ENCODE peak calls at places on chromosomes 3 and 15, in five cellular contexts. One of them, this sample, is unnamed.
A peak's percentile ranks its signal among the peaks of the same experiment; 100 is the strongest.

GRCh38 chr3:147838650-147839049 is 429.5 kb downstream of the ZIC1 start:
- DNase-seq in transverse colon: no peak
- DNase-seq in HepG2: no peak
- DNase-seq in A549: no peak
- DNase-seq in tibial nerve: no peak
- DNase-seq in this sample: no peak

GRCh38 chr3:8837172-8837571 is 67.8 kb upstream of the OXTR start:
- DNase-seq in transverse colon: no peak
- DNase-seq in HepG2: no peak
- DNase-seq in A549: no peak
- DNase-seq in tibial nerve: no peak
- DNase-seq in this sample: peak; percentile 52

GRCh38 chr3:190041333-190042041 is 79.2 kb downstream of the P3H2 start:
- DNase-seq in transverse colon: no peak
- DNase-seq in HepG2: no peak
- DNase-seq in A549: no peak
- DNase-seq in tibial nerve: no peak
- DNase-seq in this sample: no peak

GRCh38 chr15:68055224-68055705 is 1.1 kb downstream of the PIAS1 start:
- DNase-seq in transverse colon: peak; percentile 30
- DNase-seq in HepG2: no peak
- DNase-seq in A549: no peak
- DNase-seq in tibial nerve: no peak
- DNase-seq in this sample: peak; percentile 19

GRCh38 chr3:129560931-129561594 is 18.1 kb downstream of the H1-8 start:
- DNase-seq in transverse colon: peak; percentile 57
- DNase-seq in HepG2: no peak
- DNase-seq in A549: no peak
- DNase-seq in tibial nerve: peak; percentile 74
- DNase-seq in this sample: peak; percentile 92

GRCh38 chr15:78374436-78375393 is 34.6 kb downstream of the CRABP1 start:
- DNase-seq in transverse colon: peak; percentile 88
- DNase-seq in HepG2: peak; percentile 90
- DNase-seq in A549: peak; percentile 62
- DNase-seq in tibial nerve: no peak
- DNase-seq in this sample: peak; percentile 42

GRCh38 chr3:127749787-127750225 is 72.5 kb downstream of the MGLL start:
- DNase-seq in transverse colon: no peak
- DNase-seq in HepG2: no peak
- DNase-seq in A549: no peak
- DNase-seq in tibial nerve: no peak
- DNase-seq in this sample: no peak

GRCh38 chr3:149655826-149656599 is 1.8 kb downstream of the WWTR1 start:
- DNase-seq in transverse colon: no peak
- DNase-seq in HepG2: no peak
- DNase-seq in A549: peak; percentile 33
- DNase-seq in tibial nerve: no peak
- DNase-seq in this sample: no peak

GRCh38 chr3:57130426-57131209 is 34.5 kb downstream of the IL17RD start:
- DNase-seq in transverse colon: no peak
- DNase-seq in HepG2: no peak
- DNase-seq in A549: no peak
- DNase-seq in tibial nerve: peak; percentile 51
- DNase-seq in this sample: no peak

GRCh38 chr15:37819191-37819590 is 115.2 kb upstream of the TMCO5A start:
- DNase-seq in transverse colon: no peak
- DNase-seq in HepG2: no peak
- DNase-seq in A549: no peak
- DNase-seq in tibial nerve: no peak
- DNase-seq in this sample: no peak

GRCh38 chr15:89780601-89781000 is 4.5 kb downstream of the MESP2 start:
- DNase-seq in transverse colon: no peak
- DNase-seq in HepG2: no peak
- DNase-seq in A549: no peak
- DNase-seq in tibial nerve: no peak
- DNase-seq in this sample: no peak

GRCh38 chr3:5330152-5330810 is 142.8 kb downstream of the EDEM1 start:
- DNase-seq in transverse colon: no peak
- DNase-seq in HepG2: peak; percentile 17
- DNase-seq in A549: peak; percentile 35
- DNase-seq in tibial nerve: no peak
- DNase-seq in this sample: no peak

GRCh38 chr3:27670619-27671018 is 51.5 kb downstream of the EOMES start:
- DNase-seq in transverse colon: no peak
- DNase-seq in HepG2: no peak
- DNase-seq in A549: no peak
- DNase-seq in tibial nerve: no peak
- DNase-seq in this sample: no peak

GRCh38 chr3:50322386-50323091 is at the start of gene HYAL2:
- DNase-seq in transverse colon: no peak
- DNase-seq in HepG2: no peak
- DNase-seq in A549: no peak
- DNase-seq in tibial nerve: no peak
- DNase-seq in this sample: no peak

GRCh38 chr15:62403164-62403809 is 238.2 kb upstream of the C2CD4B start:
- DNase-seq in transverse colon: no peak
- DNase-seq in HepG2: no peak
- DNase-seq in A549: no peak
- DNase-seq in tibial nerve: no peak
- DNase-seq in this sample: peak; percentile 51

GRCh38 chr3:115399751-115400150 is 223.6 kb upstream of the GAP43 start:
- DNase-seq in transverse colon: no peak
- DNase-seq in HepG2: no peak
- DNase-seq in A549: no peak
- DNase-seq in tibial nerve: no peak
- DNase-seq in this sample: no peak

GRCh38 chr3:131036986-131037385 is 10.3 kb downstream of the NEK11 start:
- DNase-seq in transverse colon: no peak
- DNase-seq in HepG2: no peak
- DNase-seq in A549: no peak
- DNase-seq in tibial nerve: no peak
- DNase-seq in this sample: no peak

GRCh38 chr3:51441282-51442030 is 50.4 kb downstream of the RBM15B start:
- DNase-seq in transverse colon: no peak
- DNase-seq in HepG2: no peak
- DNase-seq in A549: no peak
- DNase-seq in tibial nerve: no peak
- DNase-seq in this sample: no peak

DNA sequence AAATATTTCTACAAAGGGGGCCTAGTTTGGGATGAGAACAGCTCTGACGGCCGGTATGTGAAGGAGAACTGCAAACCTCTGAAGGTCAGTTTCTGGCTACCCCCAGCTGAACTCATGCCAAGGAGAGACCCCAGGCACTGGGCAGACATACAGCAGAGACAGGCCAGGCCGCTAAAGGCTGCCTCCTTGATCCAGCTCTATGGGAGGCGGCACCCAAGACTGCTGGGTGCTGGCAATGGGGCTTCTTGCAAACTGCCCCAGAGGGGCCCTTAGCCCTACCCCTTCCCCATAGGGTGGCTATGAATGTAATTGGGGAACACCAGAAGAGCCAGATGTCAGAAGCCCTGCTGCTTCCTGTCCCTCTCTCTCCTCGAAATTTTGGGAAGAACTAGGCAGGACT is 13.3 kb downstream of the CLK3 start:
- DNase-seq in transverse colon: no peak
- DNase-seq in HepG2: no peak
- DNase-seq in A549: no peak
- DNase-seq in tibial nerve: no peak
- DNase-seq in this sample: no peak
- TF ChIP-seq POLR2A in transverse colon: no peak
- TF ChIP-seq POLR2A in HepG2: no peak
- TF ChIP-seq POLR2A in A549: no peak
- TF ChIP-seq POLR2A in tibial nerve: no peak
- TF ChIP-seq POLR2A in this sample: no peak

GRCh38 chr3:16305121-16305541 is 40.1 kb downstream of the OXNAD1 start:
- DNase-seq in transverse colon: no peak
- DNase-seq in HepG2: no peak
- DNase-seq in A549: no peak
- DNase-seq in tibial nerve: no peak
- DNase-seq in this sample: no peak
- TF ChIP-seq POLR2A in transverse colon: no peak
- TF ChIP-seq POLR2A in HepG2: no peak
- TF ChIP-seq POLR2A in A549: no peak
- TF ChIP-seq POLR2A in tibial nerve: no peak
- TF ChIP-seq POLR2A in this sample: no peak

GRCh38 chr3:138112362-138112761 is 3.0 kb downstream of the DZIP1L start:
- DNase-seq in transverse colon: no peak
- DNase-seq in HepG2: no peak
- DNase-seq in A549: no peak
- DNase-seq in tibial nerve: no peak
- DNase-seq in this sample: no peak

GRCh38 chr3:138113309-138113708 is 2.1 kb downstream of the DZIP1L start:
- DNase-seq in transverse colon: no peak
- DNase-seq in HepG2: no peak
- DNase-seq in A549: no peak
- DNase-seq in tibial nerve: no peak
- DNase-seq in this sample: no peak

GRCh38 chr3:138118863-138119766 is 3.7 kb upstream of the DZIP1L start:
- DNase-seq in transverse colon: peak; percentile 72
- DNase-seq in HepG2: peak; percentile 70
- DNase-seq in A549: peak; percentile 64
- DNase-seq in tibial nerve: peak; percentile 74
- DNase-seq in this sample: peak; percentile 48

GRCh38 chr3:138114431-138114918 is 933 bp downstream of the DZIP1L start:
- DNase-seq in transverse colon: no peak
- DNase-seq in HepG2: peak; percentile 9
- DNase-seq in A549: no peak
- DNase-seq in tibial nerve: no peak
- DNase-seq in this sample: peak; percentile 15

GRCh38 chr3:138114988-138115971 is at the start of gene DZIP1L:
- DNase-seq in transverse colon: peak; percentile 37
- DNase-seq in HepG2: peak; percentile 23
- DNase-seq in A549: peak; percentile 41
- DNase-seq in tibial nerve: peak; percentile 24
- DNase-seq in this sample: peak; percentile 68
- TF ChIP-seq POLR2A in transverse colon: no peak
- TF ChIP-seq POLR2A in HepG2: no peak
- TF ChIP-seq POLR2A in A549: peak; percentile 32
- TF ChIP-seq POLR2A in tibial nerve: no peak
- TF ChIP-seq POLR2A in this sample: peak; percentile 81

GRCh38 chr3:142611206-142611605 is 15.0 kb downstream of the PLS1 start:
- DNase-seq in transverse colon: no peak
- DNase-seq in HepG2: no peak
- DNase-seq in A549: no peak
- DNase-seq in tibial nerve: no peak
- DNase-seq in this sample: no peak
- TF ChIP-seq POLR2A in transverse colon: no peak
- TF ChIP-seq POLR2A in HepG2: no peak
- TF ChIP-seq POLR2A in A549: no peak
- TF ChIP-seq POLR2A in tibial nerve: no peak
- TF ChIP-seq POLR2A in this sample: no peak

GRCh38 chr3:71580636-71581215 is 2.8 kb downstream of the FOXP1 start:
- DNase-seq in transverse colon: no peak
- DNase-seq in HepG2: no peak
- DNase-seq in A549: no peak
- DNase-seq in tibial nerve: no peak
- DNase-seq in this sample: no peak

GRCh38 chr3:71582612-71583568 is 638 bp downstream of the FOXP1 start:
- DNase-seq in transverse colon: peak; percentile 85
- DNase-seq in HepG2: peak; percentile 75
- DNase-seq in A549: no peak
- DNase-seq in tibial nerve: peak; percentile 56
- DNase-seq in this sample: peak; percentile 22

GRCh38 chr3:71583569-71584215 is at the start of gene FOXP1:
- DNase-seq in transverse colon: peak; percentile 83
- DNase-seq in HepG2: peak; percentile 66
- DNase-seq in A549: no peak
- DNase-seq in tibial nerve: peak; percentile 51
- DNase-seq in this sample: peak; percentile 41

GRCh38 chr3:71581451-71581980 is 2.0 kb downstream of the FOXP1 start:
- DNase-seq in transverse colon: peak; percentile 40
- DNase-seq in HepG2: no peak
- DNase-seq in A549: no peak
- DNase-seq in tibial nerve: no peak
- DNase-seq in this sample: peak; percentile 20

GRCh38 chr3:71581981-71582611 is 1.4 kb downstream of the FOXP1 start:
- DNase-seq in transverse colon: peak; percentile 52
- DNase-seq in HepG2: peak; percentile 58
- DNase-seq in A549: no peak
- DNase-seq in tibial nerve: peak; percentile 17
- DNase-seq in this sample: peak; percentile 18
- TF ChIP-seq POLR2A in transverse colon: peak; percentile 21
- TF ChIP-seq POLR2A in HepG2: peak; percentile 16
- TF ChIP-seq POLR2A in A549: peak; percentile 12
- TF ChIP-seq POLR2A in tibial nerve: no peak
- TF ChIP-seq POLR2A in this sample: peak; percentile 31

DNA sequence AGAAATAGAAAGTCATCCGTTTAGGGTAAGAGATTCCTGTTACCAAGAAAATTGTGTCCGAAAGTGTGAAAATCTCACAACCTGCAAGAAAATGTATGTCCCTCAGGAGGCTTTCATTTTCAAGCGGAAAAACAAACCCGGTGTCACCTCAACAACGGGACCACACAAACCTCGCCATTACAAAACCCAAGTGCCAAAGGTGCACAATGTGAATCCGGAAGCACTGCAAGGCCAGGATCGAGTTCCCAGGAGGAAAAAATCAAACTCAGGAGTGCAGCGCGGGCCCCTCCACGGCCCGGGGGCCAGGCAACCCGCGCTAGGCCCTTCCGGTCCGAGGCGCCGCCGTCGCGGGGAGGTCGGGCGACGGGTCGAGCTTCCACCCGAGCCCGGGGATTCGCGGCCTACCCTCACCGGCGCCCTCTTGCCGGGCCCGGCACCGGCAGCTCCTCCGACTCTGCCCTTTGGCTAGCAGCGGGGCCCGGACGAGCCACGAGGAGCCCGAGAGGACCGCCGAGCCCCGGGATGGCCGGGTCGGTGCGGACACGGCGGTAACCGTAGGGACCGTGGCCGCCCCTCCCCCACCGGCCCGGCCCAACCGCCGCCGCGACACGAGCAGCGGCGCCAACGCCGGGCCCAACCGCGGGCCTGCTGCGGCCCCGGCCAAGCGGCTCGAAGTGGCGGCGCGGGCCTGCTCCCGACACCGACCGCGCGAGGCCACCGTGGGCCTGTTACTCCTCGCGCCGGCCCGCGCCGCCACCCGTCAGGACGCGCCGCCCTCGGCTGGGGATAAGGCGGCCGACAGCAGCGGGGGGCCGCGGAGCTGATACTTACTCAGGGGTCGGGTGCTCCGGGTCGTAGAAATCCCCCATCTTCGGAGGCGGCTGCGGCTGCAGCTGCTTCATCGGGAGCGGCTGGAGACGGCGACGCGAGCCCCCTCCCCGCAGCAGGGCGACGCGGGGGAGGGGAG is 607 bp downstream of the SETD2 start:
- DNase-seq in transverse colon: peak; percentile 46
- DNase-seq in HepG2: peak; percentile 71
- DNase-seq in A549: no peak
- DNase-seq in tibial nerve: peak; percentile 14
- DNase-seq in this sample: peak; percentile 38
- TF ChIP-seq POLR2A in transverse colon: no peak
- TF ChIP-seq POLR2A in HepG2: peak; percentile 67
- TF ChIP-seq POLR2A in A549: no peak
- TF ChIP-seq POLR2A in tibial nerve: no peak
- TF ChIP-seq POLR2A in this sample: peak; percentile 34